ENCODE peak calls at places on chromosomes 11 and 22, in five cellular contexts. R is SJSA1, P is neural progenitor cell, U is upper lobe of right lung, V is WERI-Rb-1. D is an unnamed sample.

GRCh38 chr11:121206810-121207209 is 85.8 kb upstream of the SC5D start:
- DNase-seq in R (no peak), P (no peak), U (no peak), V (no peak), D (no peak)

GRCh38 chr11:15055620-15056356 is 17.6 kb upstream of the CALCB start:
- DNase-seq in R (no peak), V (no peak), U (no peak), P (no peak), D (no peak)

GRCh38 chr11:10534331-10534730 is 6.7 kb downstream of the RNF141 start:
- DNase-seq in U (no peak), P (no peak), R (no peak), V (no peak), D (no peak)

GRCh38 chr11:45889555-45889954 is 4.1 kb downstream of the MAPK8IP1 start:
- DNase-seq in R (no peak), U (no peak), P (no peak), V (no peak), D (no peak)

GRCh38 chr11:119942021-119942420 is 195.9 kb downstream of the TRIM29 start:
- DNase-seq in P (no peak), R (no peak), V (no peak), U (no peak), D (no peak)

GRCh38 chr11:895331-896223 is 15.0 kb downstream of the CHID1 start:
- DNase-seq in V (no peak), U (no peak), R (no peak), P (no peak), D (no peak)

GRCh38 chr22:37026325-37026724 is 6.8 kb downstream of the MPST start:
- DNase-seq in U (no peak), P (no peak), R (no peak), V (no peak), D (peak)

GRCh38 chr11:45332486-45332934 is 46.4 kb upstream of the SYT13 start:
- DNase-seq in P (peak), U (no peak), R (peak), V (peak), D (no peak)

GRCh38 chr11:20369816-20370215 is 6.3 kb downstream of the HTATIP2 start:
- DNase-seq in U (no peak), V (no peak), P (no peak), R (no peak), D (no peak)

GRCh38 chr11:92838655-92839334 is 130.7 kb upstream of the MTNR1B start:
- DNase-seq in V (no peak), U (no peak), R (no peak), P (peak), D (no peak)

GRCh38 chr11:105719073-105719846 is 109.4 kb downstream of the GRIA4 start:
- DNase-seq in V (no peak), R (peak), U (no peak), P (no peak), D (no peak)

GRCh38 chr22:37739000-37739399 is 42.2 kb downstream of the TRIOBP start:
- DNase-seq in U (peak), P (no peak), V (no peak), R (no peak), D (peak)

GRCh38 chr11:31355817-31356216 is 13.7 kb downstream of the DCDC1 start:
- DNase-seq in U (no peak), V (no peak), P (no peak), R (no peak), D (no peak)

GRCh38 chr11:103077553-103077952 is 14.4 kb downstream of the DCUN1D5 start:
- DNase-seq in R (no peak), V (no peak), P (no peak), U (no peak), D (no peak)

GRCh38 chr11:88384004-88384677 is 46.6 kb upstream of the CTSC start:
- DNase-seq in V (no peak), R (no peak), P (no peak), U (no peak), D (no peak)

GRCh38 chr11:118607401-118608267 is at the start of gene PHLDB1:
- DNase-seq in R (peak), P (peak), U (peak), V (peak), D (peak)

GRCh38 chr22:38219644-38220043 is 17.9 kb downstream of the MAFF start:
- DNase-seq in V (peak), R (no peak), P (no peak), U (no peak), D (no peak)

GRCh38 chr11:106278391-106278790 is 200.9 kb downstream of the AASDHPPT start:
- DNase-seq in U (no peak), P (no peak), V (no peak), R (no peak), D (no peak)

GRCh38 chr11:2531277-2531986 is 86.6 kb downstream of the KCNQ1 start:
- DNase-seq in V (peak), R (peak), U (peak), P (peak), D (peak)

GRCh38 chr11:128260398-128260797 is 327.0 kb downstream of the ETS1 start:
- DNase-seq in U (no peak), V (no peak), P (no peak), R (no peak), D (no peak)

GRCh38 chr22:19120829-19121630 is 1.2 kb downstream of the DGCR2 start:
- DNase-seq in P (peak), U (peak), R (peak), V (no peak), D (no peak)

GRCh38 chr11:43376594-43376993 is 17.9 kb downstream of the TTC17 start:
- DNase-seq in R (no peak), U (no peak), V (no peak), P (no peak), D (no peak)

GRCh38 chr11:134363161-134363560 is 31.4 kb downstream of the GLB1L2 start:
- DNase-seq in U (peak), R (no peak), V (no peak), P (no peak), D (peak)

GRCh38 chr11:12042215-12042676 is 33.8 kb upstream of the DKK3 start:
- DNase-seq in V (no peak), R (peak), U (no peak), P (no peak), D (no peak)

GRCh38 chr22:39243443-39244072 is 1.2 kb downstream of the PDGFB start:
- DNase-seq in P (peak), R (no peak), U (no peak), V (no peak), D (no peak)

GRCh38 chr11:112132737-112133136 is 31.2 kb downstream of the IL18 start:
- DNase-seq in R (no peak), U (no peak), V (no peak), P (no peak), D (no peak)

GRCh38 chr11:128052912-128053641 is 534.3 kb downstream of the ETS1 start:
- DNase-seq in U (no peak), P (no peak), V (no peak), R (peak), D (no peak)

GRCh38 chr11:27388869-27389268 is 25.9 kb upstream of the CCDC34 start:
- DNase-seq in P (no peak), R (no peak), V (no peak), U (no peak), D (no peak)

GRCh38 chr11:128802358-128802981 is 64.6 kb downstream of the KCNJ1 start:
- DNase-seq in P (peak), V (peak), R (no peak), U (no peak), D (no peak)

GRCh38 chr11:93542753-93543246 is 391 bp downstream of the SMCO4 start:
- DNase-seq in P (no peak), U (no peak), R (no peak), V (peak), D (peak)

GRCh38 chr11:69245491-69246345 is 48.2 kb upstream of the MYEOV start:
- DNase-seq in V (no peak), U (no peak), P (no peak), R (no peak), D (peak)

DNA sequence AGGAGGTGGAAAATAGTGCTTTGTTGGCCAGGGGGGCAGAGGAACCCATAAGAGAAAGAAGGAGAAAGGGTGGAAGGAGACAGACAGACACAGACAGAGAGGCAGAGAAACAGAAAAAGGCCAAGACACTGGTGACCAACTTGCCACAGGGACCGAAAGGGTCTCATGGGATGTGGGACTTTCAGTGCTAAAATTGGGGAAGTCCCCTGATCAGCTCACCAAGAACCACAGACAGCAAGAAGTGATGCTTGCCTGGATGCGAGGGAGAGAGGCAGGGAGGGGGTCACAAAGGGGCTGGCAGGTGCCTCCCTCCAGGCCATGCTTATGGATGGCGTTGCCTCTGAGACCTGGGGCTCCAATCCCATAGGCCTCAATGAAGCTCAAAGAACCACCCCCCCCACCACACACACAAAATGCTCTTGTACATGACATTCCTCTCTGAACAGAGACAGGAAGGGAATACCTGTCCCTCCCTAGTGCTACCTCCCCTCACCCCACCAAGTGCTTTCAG is 413.4 kb downstream of the MN1 start:
- DNase-seq in U (no peak), R (no peak), V (no peak), P (no peak), D (no peak)
- H3K4me3 ChIP-seq in U (no peak), R (no peak), V (no peak), P (no peak), D (no peak)

GRCh38 chr11:124899376-124900145 is 1.9 kb upstream of the ROBO4 start:
- DNase-seq in V (peak), R (no peak), U (no peak), P (no peak), D (no peak)

GRCh38 chr11:124897681-124898680 is at the start of gene ROBO4:
- DNase-seq in R (no peak), V (peak), P (no peak), U (no peak), D (no peak)

GRCh38 chr11:124902616-124903015 is 5.0 kb upstream of the ROBO4 start:
- DNase-seq in P (no peak), R (no peak), V (no peak), U (no peak), D (no peak)

GRCh38 chr11:124898711-124899110 is 1.0 kb upstream of the ROBO4 start:
- DNase-seq in V (no peak), R (peak), P (no peak), U (no peak), D (peak)

GRCh38 chr11:124900464-124900863 is 2.8 kb upstream of the ROBO4 start:
- DNase-seq in P (no peak), V (no peak), U (no peak), R (peak), D (no peak)
- H3K27ac ChIP-seq in P (no peak), V (no peak), U (peak), R (peak), D (peak)

GRCh38 chr11:116930177-116930576 is 92.8 kb upstream of the APOA1 start:
- DNase-seq in P (no peak), U (no peak), R (no peak), V (no peak), D (no peak)
- H3K4me3 ChIP-seq in P (no peak), U (peak), R (no peak), V (no peak), D (no peak)

GRCh38 chr11:47233989-47234668 is 14.5 kb downstream of the ACP2 start:
- DNase-seq in R (peak), V (peak), U (no peak), P (peak), D (no peak)
- H3K27ac ChIP-seq in R (peak), V (no peak), U (no peak), P (no peak), D (no peak)

GRCh38 chr22:41910599-41911291 is 4.1 kb downstream of the SHISA8 start:
- DNase-seq in V (no peak), P (peak), U (no peak), R (no peak), D (no peak)
- H3K4me3 ChIP-seq in V (no peak), P (peak), U (peak), R (no peak), D (no peak)

DNA sequence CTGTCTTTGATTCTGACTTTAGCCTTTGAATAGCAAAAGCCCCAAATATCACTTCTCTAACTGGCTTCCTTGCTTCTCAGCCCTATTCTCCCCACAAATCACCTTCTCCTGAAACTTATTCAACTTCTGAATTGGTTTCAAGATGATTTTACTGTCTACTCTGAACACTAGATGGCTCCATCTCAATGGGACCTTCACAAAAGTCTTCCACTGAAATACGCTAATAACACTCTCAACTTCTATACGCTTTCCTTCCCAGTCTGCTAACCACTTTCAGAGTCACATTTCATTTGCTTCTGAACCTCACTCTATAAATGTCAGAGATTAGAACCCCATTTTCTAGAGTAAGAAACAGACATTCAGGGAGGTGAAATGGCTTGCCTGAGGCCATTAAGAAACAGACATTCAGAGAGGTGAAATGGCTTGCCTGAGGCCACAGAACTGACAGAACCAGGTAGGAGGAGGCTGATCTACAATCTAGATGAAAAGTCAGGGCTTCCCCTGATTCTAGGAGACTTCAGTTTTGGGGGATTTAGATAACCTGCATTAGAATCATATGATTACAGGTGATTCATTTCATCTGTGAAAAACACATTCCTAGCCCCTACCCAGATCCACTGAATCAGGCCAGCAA is 20.6 kb downstream of the MORC2 start:
- DNase-seq in R (no peak), V (no peak), P (peak), U (no peak), D (no peak)
- H3K27ac ChIP-seq in R (no peak), V (no peak), P (peak), U (no peak), D (no peak)